ENCODE peak calls at places on chromosomes 5 and 9, in eight cellular contexts. One of them, this sample, is unnamed. For H3K9me3 and H3K36me3, the result is how much of the 10 kb centered on the place peaks cover.

GRCh38 chr5:140594169-140594568 is 29.5 kb downstream of the SLC35A4 start:
- DNase-seq in pancreas: peak
- DNase-seq in A673: no peak
- DNase-seq in Karpas-422: no peak
- DNase-seq in mammary epithelial cell: no peak
- DNase-seq in tibial nerve: no peak
- DNase-seq in ovary: no peak
- DNase-seq in PC-3: no peak
- DNase-seq in this sample: no peak

GRCh38 chr9:2934883-2935282 is 91.0 kb upstream of the PUM3 start:
- DNase-seq in mammary epithelial cell: no peak
- DNase-seq in ovary: no peak
- DNase-seq in pancreas: no peak
- DNase-seq in A673: no peak
- DNase-seq in PC-3: no peak
- DNase-seq in Karpas-422: no peak
- DNase-seq in tibial nerve: no peak
- DNase-seq in this sample: no peak

GRCh38 chr5:19886123-19886921 is 101.7 kb downstream of the CDH18 start:
- DNase-seq in mammary epithelial cell: peak
- DNase-seq in PC-3: peak
- DNase-seq in tibial nerve: no peak
- DNase-seq in Karpas-422: no peak
- DNase-seq in pancreas: no peak
- DNase-seq in ovary: no peak
- DNase-seq in A673: no peak
- DNase-seq in this sample: peak

GRCh38 chr9:71761938-71762353 is 6.4 kb downstream of the CEMIP2 start:
- DNase-seq in PC-3: peak
- DNase-seq in A673: no peak
- DNase-seq in tibial nerve: no peak
- DNase-seq in pancreas: no peak
- DNase-seq in ovary: no peak
- DNase-seq in mammary epithelial cell: no peak
- DNase-seq in Karpas-422: no peak
- DNase-seq in this sample: no peak

GRCh38 chr5:139760066-139761056 is 35.2 kb upstream of the PSD2 start:
- DNase-seq in pancreas: no peak
- DNase-seq in ovary: no peak
- DNase-seq in PC-3: peak
- DNase-seq in Karpas-422: no peak
- DNase-seq in A673: no peak
- DNase-seq in tibial nerve: no peak
- DNase-seq in mammary epithelial cell: no peak
- DNase-seq in this sample: peak

GRCh38 chr5:160064979-160065619 is 54.2 kb downstream of the PWWP2A start:
- DNase-seq in PC-3: peak
- DNase-seq in tibial nerve: no peak
- DNase-seq in mammary epithelial cell: peak
- DNase-seq in A673: no peak
- DNase-seq in ovary: no peak
- DNase-seq in pancreas: no peak
- DNase-seq in Karpas-422: no peak
- DNase-seq in this sample: no peak

GRCh38 chr5:33310471-33310870 is 130.3 kb upstream of the TARS1 start:
- DNase-seq in pancreas: no peak
- DNase-seq in ovary: no peak
- DNase-seq in tibial nerve: no peak
- DNase-seq in A673: no peak
- DNase-seq in mammary epithelial cell: peak
- DNase-seq in Karpas-422: no peak
- DNase-seq in PC-3: peak
- DNase-seq in this sample: no peak

GRCh38 chr5:60649288-60649917 is 50.6 kb downstream of the DEPDC1B start:
- DNase-seq in ovary: no peak
- DNase-seq in mammary epithelial cell: peak
- DNase-seq in pancreas: no peak
- DNase-seq in Karpas-422: peak
- DNase-seq in tibial nerve: no peak
- DNase-seq in PC-3: peak
- DNase-seq in A673: peak
- DNase-seq in this sample: no peak

GRCh38 chr9:14362175-14362574 is 48.2 kb upstream of the NFIB start:
- DNase-seq in mammary epithelial cell: no peak
- DNase-seq in PC-3: no peak
- DNase-seq in A673: no peak
- DNase-seq in Karpas-422: no peak
- DNase-seq in pancreas: no peak
- DNase-seq in tibial nerve: no peak
- DNase-seq in ovary: no peak
- DNase-seq in this sample: peak

GRCh38 chr9:132575811-132576210 is 6.6 kb upstream of the BARHL1 start:
- DNase-seq in tibial nerve: no peak
- DNase-seq in PC-3: no peak
- DNase-seq in A673: no peak
- DNase-seq in mammary epithelial cell: no peak
- DNase-seq in ovary: no peak
- DNase-seq in Karpas-422: no peak
- DNase-seq in pancreas: no peak
- DNase-seq in this sample: no peak

GRCh38 chr5:108747111-108748009 is at the start of gene FER:
- DNase-seq in PC-3: peak
- DNase-seq in mammary epithelial cell: peak
- DNase-seq in pancreas: no peak
- DNase-seq in Karpas-422: no peak
- DNase-seq in A673: peak
- DNase-seq in ovary: no peak
- DNase-seq in tibial nerve: peak
- DNase-seq in this sample: peak

GRCh38 chr5:143182901-143183820 is 220.3 kb downstream of the NR3C1 start:
- DNase-seq in mammary epithelial cell: no peak
- DNase-seq in Karpas-422: peak
- DNase-seq in tibial nerve: no peak
- DNase-seq in PC-3: no peak
- DNase-seq in A673: no peak
- DNase-seq in pancreas: no peak
- DNase-seq in ovary: no peak
- DNase-seq in this sample: no peak

GRCh38 chr5:156819537-156819936 is 30.6 kb upstream of the PPP1R2B start:
- DNase-seq in ovary: no peak
- DNase-seq in Karpas-422: no peak
- DNase-seq in PC-3: no peak
- DNase-seq in pancreas: no peak
- DNase-seq in A673: no peak
- DNase-seq in mammary epithelial cell: no peak
- DNase-seq in tibial nerve: no peak
- DNase-seq in this sample: no peak

GRCh38 chr5:154191467-154192261 is 1.1 kb downstream of the GALNT10 start:
- DNase-seq in PC-3: no peak
- DNase-seq in A673: no peak
- DNase-seq in tibial nerve: no peak
- DNase-seq in Karpas-422: peak
- DNase-seq in ovary: no peak
- DNase-seq in pancreas: no peak
- DNase-seq in mammary epithelial cell: no peak
- DNase-seq in this sample: no peak

GRCh38 chr5:125575561-125576504 is 829.4 kb upstream of the ZNF608 start:
- DNase-seq in mammary epithelial cell: no peak
- DNase-seq in PC-3: no peak
- DNase-seq in Karpas-422: no peak
- DNase-seq in tibial nerve: no peak
- DNase-seq in pancreas: no peak
- DNase-seq in A673: peak
- DNase-seq in ovary: no peak
- DNase-seq in this sample: no peak

GRCh38 chr5:86977808-86978207 is 289.9 kb upstream of the RASA1 start:
- DNase-seq in pancreas: no peak
- DNase-seq in A673: no peak
- DNase-seq in tibial nerve: no peak
- DNase-seq in ovary: no peak
- DNase-seq in mammary epithelial cell: no peak
- DNase-seq in Karpas-422: no peak
- DNase-seq in PC-3: no peak
- DNase-seq in this sample: no peak

GRCh38 chr5:110288766-110289165 is 437.7 kb downstream of the TMEM232 start:
- DNase-seq in ovary: no peak
- DNase-seq in PC-3: peak
- DNase-seq in tibial nerve: no peak
- DNase-seq in mammary epithelial cell: peak
- DNase-seq in Karpas-422: no peak
- DNase-seq in pancreas: no peak
- DNase-seq in A673: peak
- DNase-seq in this sample: peak

GRCh38 chr5:132389453-132390286 is 20.2 kb downstream of the SLC22A5 start:
- DNase-seq in pancreas: no peak
- DNase-seq in PC-3: peak
- DNase-seq in tibial nerve: no peak
- DNase-seq in mammary epithelial cell: peak
- DNase-seq in A673: peak
- DNase-seq in Karpas-422: no peak
- DNase-seq in ovary: peak
- DNase-seq in this sample: peak

GRCh38 chr9:117546894-117547293 is 132.0 kb upstream of the ASTN2 start:
- DNase-seq in A673: no peak
- DNase-seq in Karpas-422: no peak
- DNase-seq in ovary: no peak
- DNase-seq in pancreas: peak
- DNase-seq in PC-3: no peak
- DNase-seq in tibial nerve: no peak
- DNase-seq in mammary epithelial cell: peak
- DNase-seq in this sample: peak

GRCh38 chr9:96751815-96752214 is 26.1 kb downstream of the ZNF510 start:
- DNase-seq in A673: no peak
- DNase-seq in ovary: no peak
- DNase-seq in PC-3: no peak
- DNase-seq in Karpas-422: peak
- DNase-seq in pancreas: no peak
- DNase-seq in tibial nerve: no peak
- DNase-seq in mammary epithelial cell: no peak
- DNase-seq in this sample: no peak
- H3K9me3 ChIP-seq in A673: half or more
- H3K9me3 ChIP-seq in ovary: under half
- H3K9me3 ChIP-seq in PC-3: under half
- H3K9me3 ChIP-seq in Karpas-422: under half
- H3K9me3 ChIP-seq in pancreas: under half
- H3K9me3 ChIP-seq in tibial nerve: under half
- H3K9me3 ChIP-seq in mammary epithelial cell: under half
- H3K9me3 ChIP-seq in this sample: under half

GRCh38 chr5:1471240-1471853 is 26.1 kb upstream of the SLC6A3 start:
- DNase-seq in ovary: peak
- DNase-seq in mammary epithelial cell: no peak
- DNase-seq in Karpas-422: no peak
- DNase-seq in PC-3: no peak
- DNase-seq in tibial nerve: no peak
- DNase-seq in pancreas: peak
- DNase-seq in A673: no peak
- DNase-seq in this sample: no peak
- H3K36me3 ChIP-seq in ovary: under half
- H3K36me3 ChIP-seq in mammary epithelial cell: under half
- H3K36me3 ChIP-seq in Karpas-422: under half
- H3K36me3 ChIP-seq in PC-3: under half
- H3K36me3 ChIP-seq in tibial nerve: half or more
- H3K36me3 ChIP-seq in pancreas: under half
- H3K36me3 ChIP-seq in A673: under half
- H3K36me3 ChIP-seq in this sample: half or more

DNA sequence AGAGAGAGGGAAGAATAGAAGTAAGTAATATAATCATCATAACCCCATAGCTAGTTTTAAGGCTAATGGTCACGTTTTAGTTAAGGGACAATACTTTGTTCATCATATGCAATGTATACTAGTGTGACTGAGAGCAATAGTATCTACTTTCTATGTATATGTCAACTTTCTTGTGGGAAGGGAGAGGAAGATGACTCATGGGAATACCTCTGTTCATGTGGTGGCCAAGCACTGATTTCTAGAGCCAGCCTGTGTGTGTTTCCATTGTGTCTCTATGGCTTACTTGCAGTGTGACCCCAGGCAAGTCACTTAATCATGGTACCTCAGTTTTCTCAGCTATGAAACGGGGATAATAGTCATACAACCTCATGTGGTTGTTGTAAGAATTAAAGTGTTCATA is 639.6 kb downstream of the CETN3 start:
- DNase-seq in PC-3: peak
- DNase-seq in mammary epithelial cell: peak
- DNase-seq in tibial nerve: no peak
- DNase-seq in pancreas: no peak
- DNase-seq in Karpas-422: no peak
- DNase-seq in ovary: no peak
- DNase-seq in A673: no peak
- DNase-seq in this sample: peak
- H3K9me3 ChIP-seq in PC-3: under half
- H3K9me3 ChIP-seq in mammary epithelial cell: under half
- H3K9me3 ChIP-seq in tibial nerve: under half
- H3K9me3 ChIP-seq in pancreas: under half
- H3K9me3 ChIP-seq in Karpas-422: under half
- H3K9me3 ChIP-seq in ovary: under half
- H3K9me3 ChIP-seq in A673: under half
- H3K9me3 ChIP-seq in this sample: under half

DNA sequence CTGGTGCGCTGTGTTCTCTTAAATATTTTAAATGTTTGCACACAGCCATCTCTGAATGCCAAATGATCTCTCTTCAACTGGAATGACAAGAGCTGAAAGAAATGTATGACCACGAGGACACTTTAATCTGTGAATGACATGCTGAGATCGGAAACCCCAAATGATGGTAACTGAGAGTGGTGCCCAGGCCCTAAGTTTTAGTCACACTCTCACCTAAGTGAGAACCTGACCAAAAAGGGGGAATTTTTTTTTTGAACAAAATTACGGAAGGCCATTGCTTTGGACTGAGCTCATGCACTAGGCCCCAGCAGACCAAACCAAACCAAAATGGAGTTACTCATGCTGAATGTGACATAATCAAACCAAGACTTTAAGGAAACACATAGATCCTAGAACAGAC is 167.1 kb upstream of the TUT7 start:
- DNase-seq in A673: no peak
- DNase-seq in Karpas-422: no peak
- DNase-seq in pancreas: no peak
- DNase-seq in ovary: no peak
- DNase-seq in PC-3: no peak
- DNase-seq in tibial nerve: no peak
- DNase-seq in mammary epithelial cell: no peak
- DNase-seq in this sample: no peak
- H3K36me3 ChIP-seq in A673: under half
- H3K36me3 ChIP-seq in Karpas-422: under half
- H3K36me3 ChIP-seq in pancreas: under half
- H3K36me3 ChIP-seq in ovary: under half
- H3K36me3 ChIP-seq in PC-3: under half
- H3K36me3 ChIP-seq in tibial nerve: under half
- H3K36me3 ChIP-seq in mammary epithelial cell: under half
- H3K36me3 ChIP-seq in this sample: under half